ENCODE peak calls at places on chromosomes 4 and X, in four cellular contexts. D is GM23248, B is OCI-LY7, T is hepatocyte. L is an unnamed sample.

GRCh38 chr4:168098257-168098717 is 6.0 kb downstream of the ANXA10 start:
- DNase-seq in D (peak; percentile 52), B (no peak), T (no peak), L (no peak)

GRCh38 chr4:152806492-152807125 is 26.9 kb downstream of the ARFIP1 start:
- DNase-seq in D (no peak), B (no peak), T (no peak), L (no peak)

GRCh38 chr4:103021120-103021519 is 1.6 kb upstream of the SLC9B1 start:
- DNase-seq in D (no peak), B (no peak), T (no peak), L (no peak)

GRCh38 chr4:94595880-94596483 is 144.2 kb downstream of the PDLIM5 start:
- DNase-seq in D (peak; percentile 74), B (peak; percentile 42), T (peak; percentile 55), L (peak; percentile 56)

GRCh38 chr4:8278421-8279287 is 9.1 kb downstream of the HTRA3 start:
- DNase-seq in D (peak; percentile 89), B (no peak), T (peak; percentile 71), L (no peak)

GRCh38 chrX:24696241-24696640 is 2.5 kb downstream of the POLA1 start:
- DNase-seq in D (no peak), B (no peak), T (no peak), L (peak; percentile 37)

GRCh38 chr4:142408003-142408441 is 438.1 kb downstream of the INPP4B start:
- DNase-seq in D (peak; percentile 83), B (no peak), T (no peak), L (no peak)

GRCh38 chr4:144280688-144281087 is 140.2 kb upstream of the GYPA start:
- DNase-seq in D (no peak), B (no peak), T (no peak), L (no peak)

GRCh38 chr4:171719691-171720090 is 93.5 kb upstream of the GALNTL6 start:
- DNase-seq in D (no peak), B (no peak), T (no peak), L (no peak)

GRCh38 chr4:27763830-27764525 is 903.3 kb downstream of the STIM2 start:
- DNase-seq in D (no peak), B (no peak), T (no peak), L (no peak)

GRCh38 chr4:146142768-146143167 is 32.8 kb upstream of the LSM6 start:
- DNase-seq in D (no peak), B (no peak), T (no peak), L (no peak)

GRCh38 chrX:107731831-107732502 is 43.6 kb downstream of the TSC22D3 start:
- DNase-seq in D (peak; percentile 70), B (no peak), T (peak; percentile 93), L (no peak)

GRCh38 chr4:26020083-26020668 is 106.2 kb downstream of the SMIM20 start:
- DNase-seq in D (peak; percentile 91), B (no peak), T (peak; percentile 27), L (no peak)

GRCh38 chr4:77795339-77795738 is 23.8 kb downstream of the CNOT6L start:
- DNase-seq in D (no peak), B (no peak), T (no peak), L (no peak)

GRCh38 chr4:8698341-8699062 is 105.9 kb downstream of the CPZ start:
- DNase-seq in D (no peak), B (no peak), T (no peak), L (no peak)

GRCh38 chr4:17562157-17562556 is 14.8 kb upstream of the LAP3 start:
- DNase-seq in D (peak; percentile 12), B (peak; percentile 37), T (no peak), L (no peak)

GRCh38 chr4:68074397-68074796 is 55.3 kb downstream of the TMPRSS11F start:
- DNase-seq in D (peak; percentile 43), B (no peak), T (no peak), L (no peak)

GRCh38 chr4:156635046-156635445 is 336.6 kb downstream of the PDGFC start:
- DNase-seq in D (no peak), B (no peak), T (no peak), L (no peak)

GRCh38 chr4:156638332-156638731 is 333.3 kb downstream of the PDGFC start:
- DNase-seq in D (peak; percentile 52), B (no peak), T (no peak), L (no peak)

GRCh38 chr4:156636398-156636797 is 335.2 kb downstream of the PDGFC start:
- DNase-seq in D (no peak), B (no peak), T (no peak), L (peak; percentile 71)

GRCh38 chr4:156634612-156635011 is 337.0 kb downstream of the PDGFC start:
- DNase-seq in D (no peak), B (no peak), T (no peak), L (no peak)

GRCh38 chr4:156633846-156634245 is 337.8 kb downstream of the PDGFC start:
- DNase-seq in D (no peak), B (no peak), T (no peak), L (no peak)
- H3K27ac ChIP-seq in D (no peak overlapping the region), B (no peak overlapping the region), T (no peak overlapping the region), L (no peak overlapping the region)

GRCh38 chrX:129749069-129749468 is 10.3 kb downstream of the XPNPEP2 start:
- DNase-seq in D (peak; percentile 39), B (no peak), T (no peak), L (no peak)
- H3K9me2 ChIP-seq in D (no peaks in the 10 kb centered on the region), B (no peaks in the 10 kb centered on the region), T (no peaks in the 10 kb centered on the region), L (no peaks in the 10 kb centered on the region)

GRCh38 chr4:373062-373839 is 35.6 kb downstream of the ZNF141 start:
- DNase-seq in D (no peak), B (no peak), T (no peak), L (no peak)
- H3K9me3 ChIP-seq in D (peaks cover 41% of the 10 kb centered on the region), B (peaks cover 80% of the 10 kb centered on the region), T (peaks cover 77% of the 10 kb centered on the region), L (no peaks in the 10 kb centered on the region)

GRCh38 chr4:1214101-1215095 is 34.5 kb downstream of the CTBP1 start:
- DNase-seq in D (no peak), B (no peak), T (no peak), L (no peak)
- H3K27ac ChIP-seq in D (no peak overlapping the region), B (peak overlapping the region; percentile 99), T (no peak overlapping the region), L (peak overlapping the region; percentile 96)

GRCh38 chr4:125016892-125017299 is 297.9 kb upstream of the FAT4 start:
- DNase-seq in D (no peak), B (no peak), T (no peak), L (no peak)
- H3K9me2 ChIP-seq in D (no peaks in the 10 kb centered on the region), B (no peaks in the 10 kb centered on the region), T (no peaks in the 10 kb centered on the region), L (no peaks in the 10 kb centered on the region)

GRCh38 chrX:44970709-44971108 is 97.7 kb downstream of the KDM6A start:
- DNase-seq in D (no peak), B (no peak), T (no peak), L (no peak)
- H3K9me3 ChIP-seq in D (no peaks in the 10 kb centered on the region), B (no peaks in the 10 kb centered on the region), T (no peaks in the 10 kb centered on the region), L (no peaks in the 10 kb centered on the region)

GRCh38 chr4:183014361-183015084 is 84.5 kb upstream of the WWC2 start:
- DNase-seq in D (no peak), B (no peak), T (no peak), L (no peak)
- H3K27ac ChIP-seq in D (no peak overlapping the region), B (no peak overlapping the region), T (no peak overlapping the region), L (no peak overlapping the region)

L was measured in MM.1S.